ENCODE peak calls at places on chromosomes 13 and 19, in four cellular contexts. H is heart left ventricle, V is uterus, G is breast epithelium. N is an unnamed sample.

GRCh38 chr13:44576396-44577235 is 486 bp upstream of the TSC22D1 start:
- DNase-seq in H (no peak), V (peak), G (no peak), N (no peak)

GRCh38 chr19:771332-771785 is 20.4 kb downstream of the MISP start:
- DNase-seq in H (no peak), V (no peak), G (no peak), N (peak)

GRCh38 chr19:5170329-5170745 is 170.3 kb downstream of the PTPRS start:
- DNase-seq in H (no peak), V (no peak), G (no peak), N (no peak)

GRCh38 chr19:703651-704446 is 4.9 kb upstream of the PALM start:
- DNase-seq in H (peak), V (peak), G (peak), N (peak)

GRCh38 chr13:80189889-80190597 is 150.9 kb downstream of the SPRY2 start:
- DNase-seq in H (no peak), V (no peak), G (no peak), N (no peak)

GRCh38 chr19:1232231-1232637 is 5.6 kb downstream of the CBARP start:
- DNase-seq in H (no peak), V (no peak), G (no peak), N (no peak)

GRCh38 chr13:44818428-44818827 is 170.8 kb downstream of the NUFIP1 start:
- DNase-seq in H (no peak), V (no peak), G (no peak), N (no peak)

GRCh38 chr19:53333071-53333465 is 481 bp upstream of the ZNF845 start:
- DNase-seq in H (peak), V (peak), G (no peak), N (peak)

GRCh38 chr13:83620535-83621220 is 261.6 kb downstream of the SLITRK1 start:
- DNase-seq in H (no peak), V (no peak), G (no peak), N (no peak)

GRCh38 chr19:7874857-7875393 is 735 bp upstream of the PRR36 start:
- DNase-seq in H (no peak), V (no peak), G (no peak), N (no peak)

GRCh38 chr19:7873304-7874079 is 698 bp downstream of the PRR36 start:
- DNase-seq in H (no peak), V (no peak), G (no peak), N (no peak)

GRCh38 chr19:7872306-7873204 is 1.6 kb downstream of the PRR36 start:
- DNase-seq in H (no peak), V (no peak), G (no peak), N (no peak)

GRCh38 chr19:7871530-7872305 is 2.5 kb downstream of the PRR36 start:
- DNase-seq in H (peak), V (peak), G (peak), N (peak)

GRCh38 chr19:7874080-7874856 is at the start of gene PRR36:
- DNase-seq in H (peak), V (no peak), G (peak), N (no peak)
- TF ChIP-seq POLR2A in H (no peak), V (no peak), G (no peak), N (no peak)

DNA sequence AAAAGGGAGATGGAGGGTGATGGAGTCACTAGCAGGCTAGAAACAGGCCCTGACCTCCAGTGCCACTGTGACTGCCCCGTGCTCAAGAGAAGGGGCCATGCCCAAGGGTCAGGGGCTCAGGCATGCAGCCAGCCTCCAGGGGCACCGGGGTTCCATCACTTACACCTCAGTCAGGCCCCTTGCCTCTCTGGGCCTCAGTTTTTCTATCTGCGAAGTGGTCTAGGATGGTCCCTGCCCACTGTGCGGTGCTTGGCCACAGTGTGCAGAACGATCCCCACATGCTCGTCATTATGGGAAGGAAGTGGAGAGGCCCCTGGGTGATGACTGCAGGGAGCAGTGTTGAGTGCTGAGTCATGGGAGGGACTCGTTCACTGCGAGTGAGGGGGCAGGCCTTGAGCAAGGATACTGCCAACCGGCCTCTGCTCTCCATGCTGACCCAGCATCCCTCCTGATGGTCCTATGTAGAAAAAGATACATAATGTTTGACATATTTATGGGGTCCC is 23.1 kb downstream of the TMED1 start:
- DNase-seq in H (peak), V (peak), G (no peak), N (peak)
- TF ChIP-seq POLR2A in H (no peak), V (no peak), G (no peak), N (no peak)

DNA sequence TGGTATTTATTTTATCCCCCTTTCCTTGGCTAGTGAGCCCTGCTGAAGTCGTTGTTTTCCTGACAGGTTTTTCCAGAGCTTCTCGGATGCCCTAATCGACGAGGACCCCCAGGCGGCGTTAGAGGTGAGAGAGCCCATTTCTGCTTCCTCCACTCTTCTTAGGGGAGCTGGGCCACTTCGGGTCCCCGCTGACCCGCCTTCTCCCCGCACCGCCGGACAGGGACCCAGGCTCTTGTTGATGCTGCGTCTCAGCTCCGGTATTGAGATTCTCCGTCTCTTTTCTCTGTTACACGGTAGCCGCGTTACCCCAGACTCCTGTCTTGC is 306 bp downstream of the SUGT1 start:
- DNase-seq in H (no peak), V (no peak), G (no peak), N (peak)
- TF ChIP-seq POLR2A in H (no peak), V (no peak), G (no peak), N (no peak)

GRCh38 chr13:23354520-23354919 is 79.0 kb downstream of the SACS start:
- DNase-seq in H (no peak), V (no peak), G (no peak), N (no peak)
- TF ChIP-seq POLR2A in H (no peak), V (no peak), G (no peak), N (no peak)

DNA sequence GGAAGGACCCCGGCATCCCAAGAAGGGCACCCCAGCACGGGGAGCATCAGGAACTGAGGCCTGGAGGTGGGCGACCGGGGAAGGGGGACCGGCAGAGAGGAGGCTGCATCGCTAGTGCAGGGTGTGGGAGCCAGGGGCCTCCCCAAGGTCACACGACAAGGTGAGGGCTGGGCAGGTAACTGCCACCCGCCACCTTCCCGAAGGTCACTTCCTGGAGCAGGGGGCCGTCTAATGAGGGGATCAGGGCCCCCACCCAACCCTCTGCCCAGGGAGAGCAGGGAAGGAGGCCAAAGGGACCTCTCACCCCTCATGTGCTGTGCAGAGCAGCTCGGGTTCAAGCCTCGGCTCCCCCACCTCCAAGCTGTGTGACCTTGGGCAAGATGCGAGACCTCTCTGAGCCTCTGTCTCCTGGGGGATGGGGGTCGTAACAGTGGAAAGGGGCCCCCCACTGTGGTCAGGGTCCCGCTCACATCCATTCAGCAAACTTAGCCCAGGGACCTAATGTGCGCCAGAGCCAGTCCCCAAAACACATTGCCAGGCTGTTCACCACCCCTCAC is 6.0 kb downstream of the ZBTB7A start:
- DNase-seq in H (no peak), V (peak), G (no peak), N (no peak)
- TF ChIP-seq POLR2A in H (no peak), V (no peak), G (no peak), N (no peak)

GRCh38 chr19:40923934-40924391 is 41.9 kb upstream of the CYP2A7 start:
- DNase-seq in H (no peak), V (no peak), G (no peak), N (no peak)
- TF ChIP-seq POLR2A in H (no peak), V (no peak), G (no peak), N (no peak)

DNA sequence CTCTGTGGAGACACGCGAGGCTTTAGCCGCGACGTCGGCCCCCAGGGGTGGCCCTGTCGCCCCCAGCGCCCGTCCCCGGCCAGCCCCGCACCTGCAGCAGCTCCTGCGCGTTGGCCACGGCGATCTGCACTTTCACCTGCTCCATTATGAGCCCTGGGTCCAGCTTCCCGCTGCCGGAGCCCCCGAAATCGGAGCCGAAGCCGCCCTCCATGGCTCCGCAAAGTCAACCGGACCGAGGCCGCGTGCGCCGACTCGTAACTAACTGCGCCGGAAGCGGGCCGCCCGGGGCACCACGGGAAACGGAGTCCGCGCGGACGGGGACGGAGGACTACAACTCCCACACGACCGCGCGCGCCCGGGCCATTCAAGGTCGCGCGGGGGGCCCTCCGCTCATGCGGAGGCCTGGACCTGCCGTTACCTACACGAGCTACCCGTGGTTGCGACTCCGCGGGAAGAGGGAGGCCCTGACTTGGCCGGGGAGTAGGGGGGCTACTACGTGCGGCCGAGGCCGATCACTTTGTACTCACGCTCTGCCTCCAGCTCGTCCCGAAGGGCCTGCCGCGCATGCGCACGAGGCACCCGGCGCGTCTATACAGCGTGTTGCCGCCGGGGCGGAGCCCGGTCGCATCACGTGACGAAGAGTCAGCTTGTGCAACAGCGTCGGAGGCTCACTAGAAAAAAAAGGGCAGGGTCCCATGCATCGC is at the start of gene TIMM13:
- DNase-seq in H (peak), V (peak), G (peak), N (peak)
- TF ChIP-seq POLR2A in H (peak), V (peak), G (no peak), N (peak)

GRCh38 chr19:41883821-41884733 is 1.1 kb downstream of the ARHGEF1 start:
- DNase-seq in H (peak), V (peak), G (peak), N (peak)

GRCh38 chr19:41880329-41880708 is 2.7 kb upstream of the ARHGEF1 start:
- DNase-seq in H (no peak), V (no peak), G (no peak), N (no peak)

GRCh38 chr19:41879670-41880328 is 2.7 kb downstream of the CD79A start:
- DNase-seq in H (no peak), V (no peak), G (no peak), N (no peak)

GRCh38 chr19:41883463-41883820 is 458 bp downstream of the ARHGEF1 start:
- DNase-seq in H (no peak), V (no peak), G (no peak), N (no peak)

GRCh38 chr19:41882568-41883462 is at the start of gene ARHGEF1:
- DNase-seq in H (peak), V (peak), G (no peak), N (peak)
- TF ChIP-seq POLR2A in H (peak), V (peak), G (no peak), N (no peak)

DNA sequence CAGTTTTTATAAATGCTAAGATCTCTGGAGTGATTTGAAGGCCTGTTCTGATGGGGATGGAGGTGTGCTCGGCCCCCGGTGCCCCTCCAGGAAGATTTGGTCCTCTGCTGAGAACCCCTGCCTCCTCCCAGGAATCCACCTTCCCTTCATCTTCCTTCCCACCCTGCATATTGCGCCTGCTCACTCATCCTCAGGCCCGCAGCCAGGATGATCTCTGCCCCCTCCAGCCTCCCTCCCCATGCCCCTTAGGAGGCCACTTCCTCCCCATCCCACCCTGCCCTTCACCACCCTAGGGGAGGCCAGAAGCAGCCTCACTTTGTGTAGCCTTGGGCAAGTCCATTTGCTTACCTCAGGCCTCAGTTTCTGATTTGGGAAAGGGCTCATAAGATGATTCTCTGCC is 19.7 kb downstream of the VASP start:
- DNase-seq in H (peak), V (no peak), G (no peak), N (no peak)
- TF ChIP-seq POLR2A in H (no peak), V (no peak), G (no peak), N (no peak)

GRCh38 chr19:13060233-13060963 is 42.3 kb downstream of the LYL1 start:
- DNase-seq in H (peak), V (peak), G (no peak), N (peak)

GRCh38 chr19:13060964-13061927 is 41.4 kb downstream of the LYL1 start:
- DNase-seq in H (peak), V (peak), G (peak), N (peak)

GRCh38 chr19:13063461-13064091 is 39.1 kb downstream of the LYL1 start:
- DNase-seq in H (peak), V (no peak), G (no peak), N (no peak)

GRCh38 chr19:13064092-13064489 is 38.6 kb downstream of the LYL1 start:
- DNase-seq in H (peak), V (no peak), G (no peak), N (no peak)

DNA sequence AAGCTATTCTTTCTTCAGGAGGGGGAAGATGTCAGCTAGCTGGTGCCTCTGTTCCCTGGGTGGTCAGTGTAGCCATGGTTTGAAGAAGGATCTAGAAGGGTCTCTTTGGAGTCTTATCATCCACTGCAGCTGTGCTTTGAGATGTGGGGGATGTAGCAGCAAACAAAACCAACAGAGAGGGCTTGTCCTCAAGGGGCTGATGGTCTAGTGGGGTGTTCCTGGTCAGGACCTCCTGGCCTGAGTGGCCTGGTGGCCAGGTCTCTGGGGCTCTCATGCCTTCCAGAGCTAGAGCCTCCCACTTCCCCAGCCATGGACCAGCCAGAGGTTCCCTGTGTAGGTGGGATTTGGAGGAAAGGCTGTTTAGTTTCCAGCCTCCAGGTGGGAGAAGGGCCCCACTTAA is 40.3 kb downstream of the LYL1 start:
- DNase-seq in H (no peak), V (no peak), G (no peak), N (no peak)
- TF ChIP-seq POLR2A in H (no peak), V (no peak), G (no peak), N (no peak)

N was measured in H54.